ENCODE peak calls at places on chromosomes 3 and 15, in five cellular contexts. One of them, this sample, is unnamed.

GRCh38 chr3:156507285-156507684 is 47.6 kb downstream of the SSR3 start:
- DNase-seq in A549: no peak
- DNase-seq in aorta: no peak
- DNase-seq in psoas muscle: no peak
- DNase-seq in uterus: no peak
- DNase-seq in this sample: no peak

GRCh38 chr3:72288955-72289707 is 504.2 kb upstream of the PROK2 start:
- DNase-seq in A549: no peak
- DNase-seq in aorta: peak; percentile 82
- DNase-seq in psoas muscle: no peak
- DNase-seq in uterus: peak; percentile 52
- DNase-seq in this sample: no peak

GRCh38 chr3:48077835-48078234 is 61.6 kb upstream of the MAP4 start:
- DNase-seq in A549: no peak
- DNase-seq in aorta: no peak
- DNase-seq in psoas muscle: no peak
- DNase-seq in uterus: no peak
- DNase-seq in this sample: no peak

GRCh38 chr3:192957441-192957951 is 39.8 kb upstream of the MB21D2 start:
- DNase-seq in A549: no peak
- DNase-seq in aorta: no peak
- DNase-seq in psoas muscle: peak; percentile 33
- DNase-seq in uterus: peak; percentile 37
- DNase-seq in this sample: peak; percentile 25

GRCh38 chr3:179562467-179563297 is at the start of gene ACTL6A:
- DNase-seq in A549: peak; percentile 95
- DNase-seq in aorta: peak; percentile 100
- DNase-seq in psoas muscle: peak; percentile 100
- DNase-seq in uterus: peak; percentile 100
- DNase-seq in this sample: peak; percentile 100

GRCh38 chr3:46214751-46215352 is 6.7 kb upstream of the CCR1 start:
- DNase-seq in A549: no peak
- DNase-seq in aorta: no peak
- DNase-seq in psoas muscle: no peak
- DNase-seq in uterus: no peak
- DNase-seq in this sample: no peak

GRCh38 chr3:188974856-188975611 is 196.7 kb upstream of the TPRG1 start:
- DNase-seq in A549: no peak
- DNase-seq in aorta: no peak
- DNase-seq in psoas muscle: no peak
- DNase-seq in uterus: peak; percentile 33
- DNase-seq in this sample: no peak

GRCh38 chr3:114879059-114880031 is 267.7 kb downstream of the ZBTB20 start:
- DNase-seq in A549: no peak
- DNase-seq in aorta: no peak
- DNase-seq in psoas muscle: no peak
- DNase-seq in uterus: no peak
- DNase-seq in this sample: peak; percentile 23

GRCh38 chr15:70765504-70766281 is 2.3 kb upstream of the UACA start:
- DNase-seq in A549: no peak
- DNase-seq in aorta: no peak
- DNase-seq in psoas muscle: no peak
- DNase-seq in uterus: no peak
- DNase-seq in this sample: no peak

GRCh38 chr3:131020122-131020693 is 6.4 kb downstream of the ASTE1 start:
- DNase-seq in A549: no peak
- DNase-seq in aorta: no peak
- DNase-seq in psoas muscle: no peak
- DNase-seq in uterus: no peak
- DNase-seq in this sample: no peak

GRCh38 chr3:37862712-37863551 is 1.3 kb downstream of the CTDSPL start:
- DNase-seq in A549: no peak
- DNase-seq in aorta: no peak
- DNase-seq in psoas muscle: peak; percentile 29
- DNase-seq in uterus: peak; percentile 41
- DNase-seq in this sample: no peak

GRCh38 chr3:98846101-98846500 is 55.4 kb downstream of the DCBLD2 start:
- DNase-seq in A549: no peak
- DNase-seq in aorta: no peak
- DNase-seq in psoas muscle: no peak
- DNase-seq in uterus: no peak
- DNase-seq in this sample: no peak

GRCh38 chr3:171446801-171447578 is 13.2 kb downstream of the TNIK start:
- DNase-seq in A549: peak; percentile 25
- DNase-seq in aorta: no peak
- DNase-seq in psoas muscle: no peak
- DNase-seq in uterus: no peak
- DNase-seq in this sample: peak; percentile 56

GRCh38 chr3:48989796-48990635 is at the start of gene P4HTM:
- DNase-seq in A549: no peak
- DNase-seq in aorta: peak; percentile 97
- DNase-seq in psoas muscle: peak; percentile 91
- DNase-seq in uterus: peak; percentile 94
- DNase-seq in this sample: peak; percentile 84

GRCh38 chr15:63699391-63699790 is 102.2 kb downstream of the FBXL22 start:
- DNase-seq in A549: no peak
- DNase-seq in aorta: no peak
- DNase-seq in psoas muscle: no peak
- DNase-seq in uterus: no peak
- DNase-seq in this sample: no peak

GRCh38 chr3:178436773-178437172 is 99.5 kb upstream of the KCNMB2 start:
- DNase-seq in A549: peak; percentile 14
- DNase-seq in aorta: no peak
- DNase-seq in psoas muscle: no peak
- DNase-seq in uterus: peak; percentile 19
- DNase-seq in this sample: no peak

GRCh38 chr15:78680416-78681068 is 39.5 kb upstream of the CHRNB4 start:
- DNase-seq in A549: no peak
- DNase-seq in aorta: peak; percentile 53
- DNase-seq in psoas muscle: no peak
- DNase-seq in uterus: no peak
- DNase-seq in this sample: no peak

GRCh38 chr3:36937492-36937891 is 7.4 kb downstream of the TRANK1 start:
- DNase-seq in A549: no peak
- DNase-seq in aorta: no peak
- DNase-seq in psoas muscle: no peak
- DNase-seq in uterus: no peak
- DNase-seq in this sample: no peak

GRCh38 chr3:115513411-115513800 is 109.9 kb upstream of the GAP43 start:
- DNase-seq in A549: no peak
- DNase-seq in aorta: no peak
- DNase-seq in psoas muscle: no peak
- DNase-seq in uterus: no peak
- DNase-seq in this sample: peak; percentile 35

GRCh38 chr3:63809607-63810006 is 9.5 kb upstream of the C3orf49 start:
- DNase-seq in A549: no peak
- DNase-seq in aorta: no peak
- DNase-seq in psoas muscle: no peak
- DNase-seq in uterus: no peak
- DNase-seq in this sample: no peak

GRCh38 chr3:98893740-98894139 is 7.8 kb downstream of the DCBLD2 start:
- DNase-seq in A549: no peak
- DNase-seq in aorta: no peak
- DNase-seq in psoas muscle: no peak
- DNase-seq in uterus: no peak
- DNase-seq in this sample: no peak

GRCh38 chr3:187783098-187783497 is 37.8 kb upstream of the BCL6 start:
- DNase-seq in A549: no peak
- DNase-seq in aorta: no peak
- DNase-seq in psoas muscle: no peak
- DNase-seq in uterus: no peak
- DNase-seq in this sample: no peak

GRCh38 chr3:73502609-73503560 is 121.9 kb downstream of the PDZRN3 start:
- DNase-seq in A549: peak; percentile 40
- DNase-seq in aorta: peak; percentile 87
- DNase-seq in psoas muscle: peak; percentile 54
- DNase-seq in uterus: peak; percentile 83
- DNase-seq in this sample: peak; percentile 79

GRCh38 chr15:95170587-95171380 is 939.4 kb downstream of the MCTP2 start:
- DNase-seq in A549: no peak
- DNase-seq in aorta: no peak
- DNase-seq in psoas muscle: no peak
- DNase-seq in uterus: no peak
- DNase-seq in this sample: no peak

GRCh38 chr15:90552929-90553211 is 23.1 kb downstream of the CRTC3 start:
- DNase-seq in A549: no peak
- DNase-seq in aorta: no peak
- DNase-seq in psoas muscle: no peak
- DNase-seq in uterus: no peak
- DNase-seq in this sample: peak; percentile 58
- H3K4me3 ChIP-seq in A549: no peak overlapping the region
- H3K4me3 ChIP-seq in aorta: no peak overlapping the region
- H3K4me3 ChIP-seq in psoas muscle: peak overlapping the region; percentile 43
- H3K4me3 ChIP-seq in uterus: no peak overlapping the region
- H3K4me3 ChIP-seq in this sample: no peak overlapping the region

GRCh38 chr3:120741320-120741719 is 996 bp downstream of the RABL3 start:
- DNase-seq in A549: no peak
- DNase-seq in aorta: no peak
- DNase-seq in psoas muscle: no peak
- DNase-seq in uterus: no peak
- DNase-seq in this sample: no peak
- H3K4me3 ChIP-seq in A549: peak overlapping the region; percentile 95
- H3K4me3 ChIP-seq in aorta: peak overlapping the region; percentile 57
- H3K4me3 ChIP-seq in psoas muscle: peak overlapping the region; percentile 80
- H3K4me3 ChIP-seq in uterus: peak overlapping the region; percentile 92
- H3K4me3 ChIP-seq in this sample: peak overlapping the region; percentile 72

GRCh38 chr15:46808834-46809233 is 908.5 kb upstream of the SEMA6D start:
- DNase-seq in A549: no peak
- DNase-seq in aorta: no peak
- DNase-seq in psoas muscle: no peak
- DNase-seq in uterus: no peak
- DNase-seq in this sample: no peak
- H3K4me3 ChIP-seq in A549: no peak overlapping the region
- H3K4me3 ChIP-seq in aorta: no peak overlapping the region
- H3K4me3 ChIP-seq in psoas muscle: no peak overlapping the region
- H3K4me3 ChIP-seq in uterus: no peak overlapping the region
- H3K4me3 ChIP-seq in this sample: no peak overlapping the region

GRCh38 chr15:60901647-60902046 is 327.5 kb downstream of the RORA start:
- DNase-seq in A549: no peak
- DNase-seq in aorta: no peak
- DNase-seq in psoas muscle: no peak
- DNase-seq in uterus: no peak
- DNase-seq in this sample: no peak
- H3K4me3 ChIP-seq in A549: no peak overlapping the region
- H3K4me3 ChIP-seq in aorta: no peak overlapping the region
- H3K4me3 ChIP-seq in psoas muscle: no peak overlapping the region
- H3K4me3 ChIP-seq in uterus: no peak overlapping the region
- H3K4me3 ChIP-seq in this sample: no peak overlapping the region

GRCh38 chr15:65355983-65356353 is 21.8 kb downstream of the IGDCC3 start:
- DNase-seq in A549: no peak
- DNase-seq in aorta: peak; percentile 20
- DNase-seq in psoas muscle: no peak
- DNase-seq in uterus: no peak
- DNase-seq in this sample: no peak
- H3K4me3 ChIP-seq in A549: peak overlapping the region; percentile 51
- H3K4me3 ChIP-seq in aorta: peak overlapping the region; percentile 31
- H3K4me3 ChIP-seq in psoas muscle: peak overlapping the region; percentile 69
- H3K4me3 ChIP-seq in uterus: peak overlapping the region; percentile 25
- H3K4me3 ChIP-seq in this sample: no peak overlapping the region

DNA sequence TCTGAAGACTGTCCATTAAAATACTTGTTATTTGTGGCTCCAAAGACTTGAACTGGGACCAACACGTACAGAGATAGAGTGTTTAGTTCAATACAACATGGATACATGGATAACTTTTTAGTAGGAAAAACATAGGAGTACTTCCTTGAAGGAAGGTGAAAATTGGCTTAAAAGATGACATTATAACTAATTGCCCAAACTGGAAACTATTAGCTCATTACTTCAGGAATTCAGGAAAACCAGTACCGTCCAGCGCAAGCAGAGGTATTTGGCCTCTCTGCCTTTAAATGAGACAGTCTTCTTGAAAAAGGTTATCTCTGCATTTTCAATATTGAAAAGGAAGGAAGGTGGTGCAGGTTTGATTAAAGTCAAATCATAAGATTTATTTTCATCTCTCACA is 234.5 kb downstream of the IL5RA start:
- DNase-seq in A549: no peak
- DNase-seq in aorta: no peak
- DNase-seq in psoas muscle: no peak
- DNase-seq in uterus: no peak
- DNase-seq in this sample: no peak
- H3K4me3 ChIP-seq in A549: no peak overlapping the region
- H3K4me3 ChIP-seq in aorta: no peak overlapping the region
- H3K4me3 ChIP-seq in psoas muscle: no peak overlapping the region
- H3K4me3 ChIP-seq in uterus: no peak overlapping the region
- H3K4me3 ChIP-seq in this sample: no peak overlapping the region

GRCh38 chr15:81298606-81299005 is 25.3 kb downstream of the STARD5 start:
- DNase-seq in A549: no peak
- DNase-seq in aorta: no peak
- DNase-seq in psoas muscle: no peak
- DNase-seq in uterus: no peak
- DNase-seq in this sample: no peak
- H3K4me3 ChIP-seq in A549: no peak overlapping the region
- H3K4me3 ChIP-seq in aorta: no peak overlapping the region
- H3K4me3 ChIP-seq in psoas muscle: peak overlapping the region; percentile 49
- H3K4me3 ChIP-seq in uterus: no peak overlapping the region
- H3K4me3 ChIP-seq in this sample: no peak overlapping the region

GRCh38 chr3:129112308-129113052 is 9.1 kb downstream of the RAB43 start:
- DNase-seq in A549: no peak
- DNase-seq in aorta: no peak
- DNase-seq in psoas muscle: no peak
- DNase-seq in uterus: no peak
- DNase-seq in this sample: no peak
- H3K4me3 ChIP-seq in A549: no peak overlapping the region
- H3K4me3 ChIP-seq in aorta: no peak overlapping the region
- H3K4me3 ChIP-seq in psoas muscle: no peak overlapping the region
- H3K4me3 ChIP-seq in uterus: no peak overlapping the region
- H3K4me3 ChIP-seq in this sample: no peak overlapping the region

GRCh38 chr3:86239956-86240355 is 751.0 kb downstream of the VGLL3 start:
- DNase-seq in A549: no peak
- DNase-seq in aorta: no peak
- DNase-seq in psoas muscle: no peak
- DNase-seq in uterus: no peak
- DNase-seq in this sample: no peak
- H3K4me3 ChIP-seq in A549: no peak overlapping the region
- H3K4me3 ChIP-seq in aorta: no peak overlapping the region
- H3K4me3 ChIP-seq in psoas muscle: no peak overlapping the region
- H3K4me3 ChIP-seq in uterus: no peak overlapping the region
- H3K4me3 ChIP-seq in this sample: no peak overlapping the region